ENCODE peak calls at places on chromosomes 11 and 22, in five cellular contexts. E, M, O, S and K are unnamed samples.

GRCh38 chr11:7457211-7457610 is 28.1 kb upstream of the OLFML1 start:
- DNase-seq in E (no peak), M (no peak), O (no peak), S (no peak), K (no peak)

GRCh38 chr22:20966883-20967696 is at the start of gene AIFM3:
- DNase-seq in E (no peak), M (peak), O (no peak), S (no peak), K (no peak)

GRCh38 chr22:35839811-35840739 is 122.4 kb downstream of the APOL5 start:
- DNase-seq in E (peak), M (peak), O (no peak), S (peak), K (no peak)

GRCh38 chr11:32385998-32386397 is 49.3 kb downstream of the WT1 start:
- DNase-seq in E (no peak), M (peak), O (no peak), S (no peak), K (no peak)

GRCh38 chr11:35146074-35146521 is 7.1 kb downstream of the CD44 start:
- DNase-seq in E (no peak), M (no peak), O (peak), S (no peak), K (no peak)

GRCh38 chr11:127649958-127650357 is 649.4 kb upstream of the KIRREL3 start:
- DNase-seq in E (no peak), M (no peak), O (no peak), S (no peak), K (no peak)

GRCh38 chr22:18095101-18095805 is 15.4 kb upstream of the TUBA8 start:
- DNase-seq in E (no peak), M (no peak), O (no peak), S (no peak), K (no peak)

GRCh38 chr11:77403228-77403627 is 70.7 kb downstream of the PAK1 start:
- DNase-seq in E (no peak), M (no peak), O (no peak), S (no peak), K (no peak)

GRCh38 chr11:75896843-75897419 is 81.9 kb downstream of the UVRAG start:
- DNase-seq in E (peak), M (peak), O (peak), S (no peak), K (no peak)

GRCh38 chr11:75325713-75326438 is 25.6 kb downstream of the ARRB1 start:
- DNase-seq in E (no peak), M (no peak), O (no peak), S (no peak), K (no peak)

GRCh38 chr22:42074153-42074750 is at the start of gene PHETA2:
- DNase-seq in E (no peak), M (peak), O (peak), S (peak), K (peak)

GRCh38 chr11:107293677-107294344 is 163.8 kb downstream of the CWF19L2 start:
- DNase-seq in E (no peak), M (peak), O (no peak), S (no peak), K (no peak)

GRCh38 chr22:47595122-47595521 is 832.7 kb downstream of the TBC1D22A start:
- DNase-seq in E (no peak), M (no peak), O (no peak), S (no peak), K (no peak)

GRCh38 chr11:128867277-128867676 is at the start of gene KCNJ1:
- DNase-seq in E (no peak), M (no peak), O (no peak), S (no peak), K (no peak)

GRCh38 chr11:119533462-119533861 is 110.5 kb upstream of the THY1 start:
- DNase-seq in E (no peak), M (no peak), O (no peak), S (no peak), K (no peak)